ENCODE peak calls at places on chromosomes 6 and 20, in seven cellular contexts. O is transverse colon, N is tibial nerve, Y is AG04449, I is foreskin fibroblast, W is esophagus squamous epithelium, L is right atrium auricular region. S is an unnamed sample.

GRCh38 chr6:38391909-38392614 is 247.7 kb downstream of the BTBD9 start:
- DNase-seq in O (no peak), N (no peak), Y (no peak), I (no peak), W (no peak), L (no peak), S (no peak)

GRCh38 chr6:39137235-39137634 is 22.2 kb upstream of the SAYSD1 start:
- DNase-seq in O (peak), N (no peak), Y (no peak), I (no peak), W (no peak), L (no peak), S (no peak)

GRCh38 chr6:137282253-137282652 is 63.1 kb upstream of the IFNGR1 start:
- DNase-seq in O (no peak), N (no peak), Y (no peak), I (no peak), W (no peak), L (no peak), S (no peak)

GRCh38 chr20:36917240-36917639 is 34.3 kb downstream of the SAMHD1 start:
- DNase-seq in O (no peak), N (no peak), Y (no peak), I (no peak), W (no peak), L (no peak), S (no peak)

GRCh38 chr6:108914235-108915022 is 66.2 kb downstream of the ARMC2 start:
- DNase-seq in O (no peak), N (no peak), Y (no peak), I (no peak), W (no peak), L (no peak), S (no peak)

GRCh38 chr6:148203970-148204369 is 138.7 kb upstream of the SASH1 start:
- DNase-seq in O (no peak), N (no peak), Y (peak), I (no peak), W (no peak), L (no peak), S (no peak)

GRCh38 chr20:39264506-39265172 is 302.5 kb downstream of the DHX35 start:
- DNase-seq in O (peak), N (no peak), Y (peak), I (peak), W (no peak), L (peak), S (peak)

GRCh38 chr6:104118274-104118673 is 741.4 kb downstream of the HACE1 start:
- DNase-seq in O (no peak), N (no peak), Y (peak), I (peak), W (no peak), L (no peak), S (peak)

GRCh38 chr20:58755751-58756524 is 63.3 kb downstream of the NPEPL1 start:
- DNase-seq in O (no peak), N (no peak), Y (no peak), I (no peak), W (no peak), L (peak), S (no peak)

GRCh38 chr20:48921168-48921882 is at the start of gene ARFGEF2:
- DNase-seq in O (peak), N (peak), Y (no peak), I (peak), W (peak), L (peak), S (no peak)

GRCh38 chr6:137850816-137851602 is 16.1 kb upstream of the TNFAIP3 start:
- DNase-seq in O (no peak), N (no peak), Y (no peak), I (no peak), W (no peak), L (no peak), S (no peak)

GRCh38 chr6:135226537-135226936 is 45.4 kb downstream of the MYB start:
- DNase-seq in O (no peak), N (no peak), Y (no peak), I (no peak), W (no peak), L (no peak), S (no peak)

GRCh38 chr6:73394577-73395354 is at the start of gene DDX43:
- DNase-seq in O (peak), N (peak), Y (no peak), I (no peak), W (peak), L (peak), S (no peak)

GRCh38 chr6:149840345-149841075 is 23.6 kb downstream of the LRP11 start:
- DNase-seq in O (peak), N (peak), Y (no peak), I (peak), W (no peak), L (peak), S (no peak)

GRCh38 chr20:2749951-2750342 is 50.5 kb downstream of the CPXM1 start:
- DNase-seq in O (peak), N (no peak), Y (no peak), I (no peak), W (no peak), L (no peak), S (no peak)

GRCh38 chr6:34664270-34664971 is 32.1 kb downstream of the ILRUN start:
- DNase-seq in O (no peak), N (no peak), Y (no peak), I (no peak), W (no peak), L (no peak), S (no peak)

GRCh38 chr6:1367771-1368170 is 21.6 kb upstream of the FOXF2 start:
- DNase-seq in O (no peak), N (no peak), Y (no peak), I (no peak), W (no peak), L (no peak), S (no peak)

GRCh38 chr6:104789770-104790190 is 69.9 kb downstream of the HACE1 start:
- DNase-seq in O (no peak), N (no peak), Y (peak), I (peak), W (no peak), L (no peak), S (no peak)

GRCh38 chr6:113860165-113860955 is 3.2 kb downstream of the MARCKS start:
- DNase-seq in O (peak), N (peak), Y (no peak), I (no peak), W (no peak), L (peak), S (no peak)
- H3K4me3 ChIP-seq in O (peak), N (peak), Y (peak), I (peak), W (peak), L (peak), S (peak)

GRCh38 chr6:12371641-12372146 is 81.5 kb downstream of the EDN1 start:
- DNase-seq in O (no peak), N (no peak), Y (no peak), I (no peak), W (no peak), L (no peak), S (peak)

GRCh38 chr6:12371151-12371550 is 81.0 kb downstream of the EDN1 start:
- DNase-seq in O (no peak), N (no peak), Y (no peak), I (no peak), W (no peak), L (no peak), S (peak)

GRCh38 chr6:12369355-12369754 is 79.2 kb downstream of the EDN1 start:
- DNase-seq in O (no peak), N (no peak), Y (no peak), I (no peak), W (no peak), L (no peak), S (no peak)

GRCh38 chr6:12367412-12367811 is 77.3 kb downstream of the EDN1 start:
- DNase-seq in O (no peak), N (no peak), Y (no peak), I (no peak), W (no peak), L (no peak), S (no peak)

DNA sequence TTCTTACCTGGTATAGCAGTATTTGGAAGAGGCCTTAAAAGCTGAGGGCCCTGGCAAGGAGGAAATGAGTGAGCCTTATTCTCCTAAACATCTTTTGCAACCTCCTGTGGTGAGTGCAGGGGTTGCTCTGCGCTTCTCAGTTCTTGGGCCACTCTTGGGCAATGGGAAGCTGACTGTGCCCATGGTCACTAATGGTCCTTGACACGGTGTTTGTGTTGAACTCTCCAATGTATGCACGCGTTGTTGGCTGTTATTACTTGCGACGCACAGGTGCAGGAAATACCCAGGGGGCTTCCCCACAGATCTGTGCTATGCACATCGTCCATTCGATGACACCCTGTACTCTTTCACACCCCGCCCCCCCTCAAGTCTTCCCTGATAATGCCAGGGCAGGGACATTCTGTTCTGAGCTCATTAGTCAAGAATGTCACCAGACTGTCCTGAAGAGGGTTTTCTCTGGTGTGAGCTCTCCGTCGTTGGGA is 79.7 kb downstream of the EDN1 start:
- DNase-seq in O (no peak), N (no peak), Y (no peak), I (no peak), W (no peak), L (no peak), S (no peak)
- TF ChIP-seq CTCF in O (no peak), N (no peak), Y (no peak), I (no peak), W (no peak), L (no peak), S (peak)

DNA sequence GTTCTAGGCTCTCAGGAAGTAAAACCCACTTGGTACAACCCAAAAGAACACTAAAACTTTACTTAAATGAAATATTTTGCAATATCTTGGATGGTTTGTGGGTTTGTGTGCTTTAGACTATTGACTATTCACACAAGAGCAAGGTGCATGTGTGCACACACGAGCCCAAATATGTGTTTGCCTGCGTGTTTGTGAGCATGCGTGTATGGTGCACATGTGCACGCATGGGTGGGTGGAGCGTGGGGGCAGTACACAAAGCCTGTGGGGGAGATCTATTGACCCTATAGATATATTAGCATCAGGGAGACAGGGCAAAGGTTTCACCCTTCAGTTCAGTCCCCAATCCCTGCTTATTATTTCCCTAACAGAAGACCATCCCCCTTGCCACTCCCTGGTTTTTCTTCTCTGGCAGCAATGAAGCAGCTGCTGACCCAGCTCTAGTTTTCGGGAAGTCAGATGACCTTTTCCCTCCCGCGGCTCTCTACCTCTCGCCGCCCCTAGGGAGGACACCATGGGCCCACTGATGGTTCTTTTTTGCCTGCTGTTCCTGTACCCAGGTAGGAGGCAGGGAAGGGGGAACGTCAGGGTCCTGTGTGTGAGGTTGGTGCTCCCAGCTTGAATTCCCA is at the start of gene C2:
- DNase-seq in O (no peak), N (no peak), Y (no peak), I (no peak), W (no peak), L (no peak), S (no peak)
- H3K4me3 ChIP-seq in O (no peak), N (peak), Y (no peak), I (no peak), W (no peak), L (no peak), S (peak)

GRCh38 chr6:41682056-41682477 is 43.8 kb downstream of the MDFI start:
- DNase-seq in O (peak), N (peak), Y (peak), I (peak), W (no peak), L (peak), S (peak)

GRCh38 chr6:41682966-41683459 is 44.7 kb downstream of the MDFI start:
- DNase-seq in O (no peak), N (no peak), Y (no peak), I (no peak), W (no peak), L (no peak), S (no peak)

GRCh38 chr6:41684311-41685182 is 46.3 kb downstream of the MDFI start:
- DNase-seq in O (no peak), N (no peak), Y (no peak), I (no peak), W (no peak), L (no peak), S (no peak)

GRCh38 chr6:41683460-41684310 is 45.4 kb downstream of the MDFI start:
- DNase-seq in O (peak), N (peak), Y (no peak), I (peak), W (no peak), L (peak), S (no peak)

GRCh38 chr6:41682497-41682961 is 44.3 kb downstream of the MDFI start:
- DNase-seq in O (no peak), N (no peak), Y (no peak), I (no peak), W (no peak), L (no peak), S (no peak)
- TF ChIP-seq CTCF in O (no peak), N (no peak), Y (no peak), I (no peak), W (no peak), L (peak), S (no peak)

GRCh38 chr20:45293041-45294002 is 13.3 kb upstream of the RBPJL start:
- DNase-seq in O (peak), N (peak), Y (no peak), I (peak), W (no peak), L (peak), S (no peak)

GRCh38 chr20:45294659-45295058 is 12.0 kb upstream of the RBPJL start:
- DNase-seq in O (no peak), N (no peak), Y (no peak), I (no peak), W (no peak), L (no peak), S (no peak)

GRCh38 chr20:45292343-45292742 is 14.3 kb upstream of the RBPJL start:
- DNase-seq in O (no peak), N (no peak), Y (no peak), I (no peak), W (no peak), L (no peak), S (no peak)

GRCh38 chr20:45291526-45291925 is 15.1 kb upstream of the RBPJL start:
- DNase-seq in O (no peak), N (no peak), Y (no peak), I (no peak), W (no peak), L (no peak), S (no peak)

DNA sequence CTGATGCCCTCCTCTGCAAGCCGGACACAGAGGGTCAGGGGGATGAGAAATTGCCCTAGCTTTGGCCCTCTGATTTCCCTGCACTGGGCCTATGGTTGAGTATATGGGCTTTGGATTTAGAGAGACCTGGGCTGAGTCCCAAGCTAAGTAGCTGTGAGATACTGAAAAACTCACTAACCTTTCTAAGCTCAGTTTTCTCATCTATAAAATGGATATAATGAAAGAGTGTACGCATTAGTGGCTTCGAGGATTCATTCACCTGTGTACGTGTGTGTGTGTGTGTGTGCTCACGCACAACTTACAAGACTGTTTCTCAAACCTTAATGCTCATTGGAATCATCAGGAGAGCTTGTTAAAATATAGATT is 12.7 kb upstream of the RBPJL start:
- DNase-seq in O (no peak), N (no peak), Y (no peak), I (no peak), W (no peak), L (no peak), S (no peak)
- H3K4me3 ChIP-seq in O (no peak), N (peak), Y (peak), I (no peak), W (peak), L (no peak), S (peak)

GRCh38 chr6:17785094-17785787 is 78.5 kb upstream of the NUP153 start:
- DNase-seq in O (no peak), N (no peak), Y (no peak), I (no peak), W (no peak), L (no peak), S (no peak)

DNA sequence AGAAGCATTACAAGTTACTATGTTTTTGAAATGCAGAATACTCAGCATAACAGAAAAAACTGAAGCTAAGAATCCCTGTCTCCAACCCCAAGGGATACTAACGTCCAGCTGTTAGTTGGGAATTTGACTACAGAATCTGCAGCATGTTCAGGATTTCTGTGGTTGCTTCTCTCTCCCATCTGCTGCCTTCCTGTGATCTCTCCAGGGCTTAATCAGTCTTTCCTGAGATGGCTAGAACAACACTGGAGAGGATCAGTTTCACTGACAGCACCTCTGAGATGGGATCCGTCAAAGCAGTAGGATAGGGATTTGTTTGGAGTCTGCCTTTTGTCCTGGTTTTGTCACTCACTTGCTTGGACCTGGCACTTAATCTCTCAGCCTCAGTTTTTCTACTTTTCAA is 73.3 kb upstream of the NUP153 start:
- DNase-seq in O (no peak), N (no peak), Y (no peak), I (no peak), W (no peak), L (no peak), S (no peak)
- TF ChIP-seq CTCF in O (no peak), N (no peak), Y (no peak), I (no peak), W (no peak), L (no peak), S (no peak)

GRCh38 chr6:125818225-125818657 is 27.5 kb downstream of the NCOA7 start:
- DNase-seq in O (no peak), N (no peak), Y (no peak), I (no peak), W (no peak), L (no peak), S (no peak)
- H3K4me3 ChIP-seq in O (no peak), N (no peak), Y (no peak), I (no peak), W (no peak), L (no peak), S (no peak)

DNA sequence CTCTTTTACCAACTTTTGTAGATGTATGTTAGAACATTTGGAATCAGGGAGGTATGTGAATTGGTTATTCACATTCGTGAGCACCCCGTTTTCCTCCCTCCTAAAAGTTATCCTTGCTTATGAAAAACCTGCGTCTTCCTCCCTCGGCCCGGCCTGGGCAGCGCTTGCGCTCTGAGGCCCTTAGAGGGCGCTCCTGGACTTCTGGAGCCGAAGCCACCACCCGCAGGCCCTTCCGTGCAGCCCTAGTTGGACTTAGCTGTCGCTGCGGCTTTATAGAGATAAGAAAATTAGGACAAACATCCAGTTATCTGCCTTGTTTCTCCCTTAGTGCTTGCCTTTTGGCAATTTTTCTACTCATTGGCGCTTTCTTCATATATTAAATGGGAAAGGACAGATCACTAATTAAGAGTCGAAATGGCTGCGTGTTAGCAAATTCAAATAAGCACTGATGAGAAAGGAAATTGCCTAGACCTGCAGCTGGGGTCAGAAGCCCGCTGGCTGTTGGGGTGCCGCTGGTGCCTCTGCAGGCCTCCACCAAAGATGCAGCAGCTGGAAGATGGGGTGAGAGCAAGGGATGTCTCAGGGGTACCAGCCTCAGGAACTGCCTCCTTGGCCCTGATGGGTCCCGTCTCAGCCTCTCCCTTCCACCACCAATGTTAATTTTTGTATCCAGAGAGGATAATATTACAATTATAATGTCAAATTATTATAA is 5.2 kb downstream of the FNDC1 start:
- DNase-seq in O (peak), N (peak), Y (no peak), I (peak), W (no peak), L (no peak), S (no peak)
- TF ChIP-seq CTCF in O (peak), N (peak), Y (peak), I (peak), W (peak), L (peak), S (peak)

GRCh38 chr20:62650551-62651284 is 8.4 kb downstream of the SLCO4A1 start:
- DNase-seq in O (no peak), N (no peak), Y (no peak), I (no peak), W (no peak), L (no peak), S (no peak)
- H3K4me3 ChIP-seq in O (no peak), N (no peak), Y (no peak), I (no peak), W (no peak), L (no peak), S (no peak)

S was measured in epithelial cell of proximal tubule.